ENCODE peak calls at places on chromosomes 5 and 9, in eight cellular contexts. T is IMR-90; A is activated CD4-positive, alpha-beta T cell treated with anti-CD3 and anti-CD28 coated beads, Interleukin-2, amount 50 U/mL, for 1 hour; L is fibroblast of lung; F is fibroblast of pulmonary artery; M is AG08396; N is T-helper 2 cell; Y is fibroblast of mammary gland. P is an unnamed sample.

GRCh38 chr9:127136081-127136879 is 13.8 kb upstream of the ANGPTL2 start:
- DNase-seq in N (no peak), M (no peak), Y (no peak), A (no peak), F (no peak), L (no peak), T (no peak), P (no peak)

GRCh38 chr5:168086104-168086610 is 205.3 kb upstream of the WWC1 start:
- DNase-seq in N (no peak), Y (no peak), M (no peak), F (no peak), A (no peak), T (no peak), L (peak; percentile 71), P (no peak)

GRCh38 chr9:23551171-23551795 is 274.8 kb downstream of the ELAVL2 start:
- DNase-seq in T (no peak), L (no peak), Y (no peak), M (no peak), F (no peak), A (no peak), N (no peak), P (no peak)

GRCh38 chr9:88716636-88717035 is 181.7 kb downstream of the NXNL2 start:
- DNase-seq in Y (no peak), N (no peak), A (no peak), L (peak; percentile 48), M (no peak), F (no peak), T (no peak), P (no peak)

GRCh38 chr5:61450880-61451279 is 118.8 kb downstream of the ZSWIM6 start:
- DNase-seq in M (peak; percentile 9), Y (peak; percentile 78), F (peak; percentile 63), T (peak; percentile 51), L (peak; percentile 93), A (no peak), N (no peak), P (no peak)

GRCh38 chr5:10091701-10092100 is 158.0 kb downstream of the ATPSCKMT start:
- DNase-seq in T (no peak), Y (no peak), M (no peak), A (no peak), N (no peak), L (no peak), F (no peak), P (no peak)

GRCh38 chr5:141821430-141821925 is 56.7 kb downstream of the PCDH1 start:
- DNase-seq in T (peak; percentile 94), Y (peak; percentile 83), M (peak; percentile 86), L (peak; percentile 85), A (no peak), F (peak; percentile 90), N (no peak), P (no peak)

GRCh38 chr5:112419596-112420110 is 576 bp upstream of the EPB41L4A start:
- DNase-seq in F (peak; percentile 33), L (peak; percentile 14), Y (peak; percentile 11), T (no peak), A (no peak), M (peak; percentile 30), N (no peak), P (no peak)

GRCh38 chr9:90854637-90855036 is 53.0 kb downstream of the SYK start:
- DNase-seq in N (no peak), F (no peak), M (no peak), Y (no peak), L (no peak), A (no peak), T (no peak), P (no peak)

GRCh38 chr5:141617128-141617527 is 1.7 kb downstream of the DIAPH1 start:
- DNase-seq in F (no peak), Y (peak; percentile 32), T (peak; percentile 29), L (no peak), M (peak; percentile 45), N (no peak), A (no peak), P (no peak)

GRCh38 chr5:90365328-90365727 is 44.2 kb downstream of the CETN3 start:
- DNase-seq in Y (no peak), F (no peak), M (no peak), L (no peak), N (no peak), A (no peak), T (no peak), P (no peak)

GRCh38 chr9:35684921-35685320 is 4.8 kb downstream of the TPM2 start:
- DNase-seq in L (no peak), Y (no peak), A (no peak), T (no peak), F (no peak), N (no peak), M (no peak), P (no peak)

P was measured in naive thymus-derived CD4-positive, alpha-beta T cell.